ENCODE peak calls at places on chromosomes 1 and 21, in five cellular contexts. V is heart left ventricle, L is cardiac muscle cell, U is mammary epithelial cell, H is GM23248. J is an unnamed sample.

GRCh38 chr21:38742580-38743260 is 63.0 kb upstream of the ETS2 start:
- DNase-seq in V (no peak), L (no peak), U (no peak), H (no peak), J (no peak)

GRCh38 chr1:225565845-225566244 is 87.1 kb downstream of the ENAH start:
- DNase-seq in V (no peak), L (peak; percentile 83), U (no peak), H (peak; percentile 69), J (no peak)

GRCh38 chr1:59364012-59364411 is 67.1 kb downstream of the FGGY start:
- DNase-seq in V (no peak), L (no peak), U (no peak), H (no peak), J (no peak)

GRCh38 chr1:64163972-64164371 is 39.5 kb upstream of the UBE2U start:
- DNase-seq in V (no peak), L (peak; percentile 68), U (peak; percentile 26), H (peak; percentile 74), J (no peak)

GRCh38 chr1:204889681-204890373 is 19.2 kb downstream of the NFASC start:
- DNase-seq in V (peak; percentile 50), L (peak; percentile 59), U (no peak), H (peak; percentile 17), J (peak; percentile 29)

GRCh38 chr1:31154632-31155215 is 85.0 kb downstream of the NKAIN1 start:
- DNase-seq in V (peak; percentile 77), L (peak; percentile 88), U (peak; percentile 92), H (peak; percentile 89), J (peak; percentile 42)

GRCh38 chr1:56803561-56804156 is 15.5 kb downstream of the FYB2 start:
- DNase-seq in V (no peak), L (peak; percentile 27), U (peak; percentile 19), H (peak; percentile 61), J (no peak)

GRCh38 chr1:176567190-176567794 is 104.3 kb downstream of the PAPPA2 start:
- DNase-seq in V (no peak), L (peak; percentile 5), U (peak; percentile 49), H (peak; percentile 82), J (no peak)

GRCh38 chr1:63721531-63722189 is 52.2 kb upstream of the ROR1 start:
- DNase-seq in V (no peak), L (peak; percentile 38), U (peak; percentile 18), H (peak; percentile 55), J (no peak)

GRCh38 chr1:152160553-152160952 is 1.5 kb upstream of the RPTN start:
- DNase-seq in V (no peak), L (no peak), U (no peak), H (peak; percentile 14), J (no peak)
- H3K9me3 ChIP-seq in V (no peaks in the 10 kb centered on the region), L (no peaks in the 10 kb centered on the region), U (no peaks in the 10 kb centered on the region), H (no peaks in the 10 kb centered on the region), J (no peaks in the 10 kb centered on the region)

DNA sequence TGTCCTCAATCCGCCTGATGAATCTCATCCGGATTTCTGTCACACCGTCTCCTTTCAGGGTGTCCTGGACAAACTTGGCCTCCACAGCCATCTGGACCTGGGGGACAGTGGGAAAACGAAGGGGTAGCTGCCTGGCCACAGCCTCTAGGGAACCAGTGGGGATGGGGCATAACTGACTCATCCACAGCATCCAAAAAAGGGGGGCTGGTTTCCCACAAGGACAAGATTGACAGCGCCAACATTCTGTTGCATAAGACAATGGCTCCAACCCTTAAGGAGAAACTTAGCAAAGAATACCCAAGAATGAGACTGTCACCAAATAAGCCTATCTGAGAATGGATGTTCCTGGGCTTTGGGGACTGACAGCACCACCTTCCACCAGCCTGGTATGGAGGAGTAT is 12.1 kb downstream of the TRAPPC3 start:
- DNase-seq in V (no peak), L (peak; percentile 19), U (no peak), H (no peak), J (no peak)
- H3K27ac ChIP-seq in V (peak overlapping the region; percentile 46), L (no peak overlapping the region), U (no peak overlapping the region), H (peak overlapping the region; percentile 86), J (no peak overlapping the region)

DNA sequence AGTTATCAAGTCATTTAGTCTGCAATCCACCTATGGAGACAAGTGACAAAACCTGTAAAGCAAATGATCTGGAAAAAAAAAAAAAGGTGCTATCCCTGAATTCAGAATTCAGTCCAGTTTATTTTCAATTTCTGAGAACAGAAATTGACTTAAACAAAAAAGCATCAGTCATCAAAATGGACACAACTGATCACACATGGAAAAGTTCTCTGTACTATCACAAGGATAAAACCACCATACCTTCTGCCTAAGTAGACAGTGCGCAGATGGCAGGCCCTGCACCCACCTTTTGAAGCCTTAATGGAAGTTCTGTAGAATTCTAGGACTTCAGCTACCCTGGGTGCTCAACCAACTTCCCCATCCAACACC is 3.5 kb downstream of the PABPC4 start:
- DNase-seq in V (no peak), L (no peak), U (no peak), H (no peak), J (no peak)
- H3K4me3 ChIP-seq in V (peak overlapping the region; percentile 67), L (no peak overlapping the region), U (no peak overlapping the region), H (peak overlapping the region; percentile 98), J (peak overlapping the region; percentile 38)

GRCh38 chr1:237976345-237976744 is 85.6 kb upstream of the ZP4 start:
- DNase-seq in V (no peak), L (no peak), U (no peak), H (no peak), J (no peak)
- H3K9me3 ChIP-seq in V (no peaks in the 10 kb centered on the region), L (no peaks in the 10 kb centered on the region), U (no peaks in the 10 kb centered on the region), H (no peaks in the 10 kb centered on the region), J (no peaks in the 10 kb centered on the region)

J was measured in CD4-positive, CD25-positive, alpha-beta regulatory T cell.